ENCODE peak calls at places on chromosomes 13 and 19, in six cellular contexts. V, I, H, Y, Z and L are unnamed samples.

GRCh38 chr13:33480561-33480960 is 195.0 kb upstream of the STARD13 start:
- DNase-seq in I (no peak), H (no peak), Y (no peak), V (no peak), Z (peak; percentile 52), L (no peak)

GRCh38 chr19:33513424-33513823 is 8.2 kb downstream of the PEPD start:
- DNase-seq in I (no peak), Y (no peak), Z (no peak), V (no peak), H (no peak), L (no peak)

GRCh38 chr13:50130686-50131051 is 115.4 kb downstream of the KCNRG start:
- DNase-seq in V (no peak), Y (no peak), Z (peak; percentile 47), I (peak; percentile 38), H (peak; percentile 56), L (peak; percentile 62)

GRCh38 chr13:48201044-48201443 is 32.0 kb upstream of the ITM2B start:
- DNase-seq in I (no peak), V (no peak), Z (no peak), Y (no peak), H (no peak), L (no peak)

GRCh38 chr13:101763191-101763590 is 310.7 kb downstream of the ITGBL1 start:
- DNase-seq in Y (no peak), H (no peak), I (no peak), V (no peak), Z (no peak), L (no peak)

GRCh38 chr13:49214917-49215376 is 5.2 kb upstream of the MLNR start:
- DNase-seq in Y (peak; percentile 21), I (no peak), V (no peak), Z (peak; percentile 6), H (peak; percentile 71), L (no peak)

GRCh38 chr13:40251343-40252032 is 415.0 kb downstream of the FOXO1 start:
- DNase-seq in V (no peak), Z (no peak), I (no peak), H (no peak), Y (no peak), L (no peak)

GRCh38 chr19:29724102-29724641 is 9.1 kb upstream of the C19orf12 start:
- DNase-seq in H (no peak), Z (peak; percentile 5), Y (no peak), V (no peak), I (no peak), L (peak; percentile 3)

GRCh38 chr19:35013047-35013819 is 13.1 kb downstream of the GRAMD1A start:
- DNase-seq in Z (peak; percentile 57), H (peak; percentile 87), I (peak; percentile 76), V (no peak), Y (peak; percentile 75), L (peak; percentile 53)

GRCh38 chr19:3366104-3366760 is at the start of gene NFIC:
- DNase-seq in V (no peak), I (peak; percentile 84), Z (peak; percentile 79), Y (peak; percentile 84), H (peak; percentile 80), L (peak; percentile 81)

GRCh38 chr19:49681830-49682229 is 4.8 kb downstream of the PRMT1 start:
- DNase-seq in H (peak; percentile 59), Y (no peak), I (no peak), V (no peak), Z (no peak), L (no peak)

GRCh38 chr19:34308381-34309367 is 54.3 kb downstream of the GARRE1 start:
- DNase-seq in Z (no peak), Y (no peak), H (no peak), V (no peak), I (no peak), L (no peak)

GRCh38 chr19:11659612-11660011 is 62.3 kb downstream of the ZNF627 start:
- DNase-seq in V (no peak), H (no peak), Z (peak; percentile 12), I (no peak), Y (no peak), L (peak; percentile 2)
- TF ChIP-seq CTCF in V (peak; percentile 36), H (no peak), Z (peak; percentile 45), I (peak; percentile 42), Y (no peak), L (no peak)

DNA sequence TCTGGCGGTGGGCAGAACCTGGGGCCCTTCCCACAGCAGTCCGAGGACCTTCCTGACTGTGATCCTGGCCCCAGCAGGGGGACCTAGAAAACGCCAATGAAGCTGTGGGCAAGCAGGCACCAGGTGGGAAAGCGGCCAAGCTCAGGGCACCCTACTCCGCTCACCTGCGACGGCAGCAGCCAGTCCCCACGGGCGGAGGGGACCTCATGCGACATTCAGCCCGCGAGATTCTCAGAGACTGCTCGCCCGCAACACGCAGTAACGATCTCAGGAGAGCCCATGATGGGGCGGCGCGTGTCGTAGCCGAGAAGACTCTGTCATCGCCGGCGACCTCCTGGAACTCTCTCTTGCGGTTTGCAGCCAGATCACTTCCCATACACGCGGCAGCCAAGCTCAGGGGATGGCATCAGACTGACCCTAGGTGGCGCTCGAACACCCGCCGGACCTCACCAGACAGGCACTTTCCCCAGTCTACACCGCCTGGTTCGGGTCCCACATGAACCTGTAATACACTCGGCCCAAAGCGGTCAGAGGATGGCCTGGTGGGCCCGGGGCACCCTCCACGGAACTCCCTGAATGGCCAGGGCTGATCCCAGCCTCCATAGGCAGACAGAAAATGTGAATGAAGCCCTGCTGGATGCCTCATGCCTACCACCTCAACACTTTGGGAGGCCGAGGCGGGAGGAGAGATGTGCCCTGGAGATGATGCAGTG is 26.5 kb downstream of the MAN2B1 start:
- DNase-seq in V (peak; percentile 24), I (peak; percentile 81), Y (peak; percentile 82), Z (peak; percentile 77), H (peak; percentile 88), L (peak; percentile 71)
- H3K4me3 ChIP-seq in V (peak overlapping the region; percentile 7), I (peak overlapping the region; percentile 49), Y (peak overlapping the region; percentile 45), Z (no peak overlapping the region), H (no peak overlapping the region), L (no peak overlapping the region)

DNA sequence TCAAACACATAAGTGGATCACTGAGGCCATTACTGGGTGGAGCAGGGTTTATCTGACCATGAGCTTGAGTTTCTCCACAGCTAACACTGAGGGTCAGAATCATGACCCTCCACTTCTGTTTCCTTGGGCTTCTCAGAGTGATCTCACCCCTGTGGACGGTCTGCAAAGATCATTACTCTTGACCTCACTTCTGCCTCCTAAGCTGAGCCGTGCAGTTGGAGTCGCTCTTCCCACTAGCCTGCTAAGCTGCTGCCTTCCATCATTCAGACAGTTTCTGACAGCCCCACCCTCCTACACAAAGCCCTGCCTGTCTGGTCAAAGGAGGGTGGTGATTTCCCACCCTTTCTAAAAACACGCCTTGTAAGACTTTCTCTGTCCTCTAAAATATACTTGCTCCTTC is 9.3 kb upstream of the FRY start:
- DNase-seq in H (no peak), V (no peak), Y (no peak), I (no peak), Z (no peak), L (no peak)
- TF ChIP-seq CTCF in H (no peak), V (no peak), Y (no peak), I (no peak), Z (no peak), L (no peak)

GRCh38 chr13:87677043-87677333 is 5.8 kb downstream of the SLITRK5 start:
- DNase-seq in Y (no peak), Z (no peak), V (no peak), H (no peak), I (no peak), L (no peak)

GRCh38 chr13:87671824-87672603 is 843 bp downstream of the SLITRK5 start:
- DNase-seq in I (no peak), Z (no peak), V (no peak), Y (no peak), H (peak; percentile 37), L (peak; percentile 6)

GRCh38 chr13:87676254-87677042 is 5.3 kb downstream of the SLITRK5 start:
- DNase-seq in V (no peak), Y (no peak), Z (no peak), I (no peak), H (peak; percentile 27), L (no peak)

GRCh38 chr13:87675851-87676250 is 4.7 kb downstream of the SLITRK5 start:
- DNase-seq in Y (no peak), H (no peak), I (no peak), V (no peak), Z (no peak), L (no peak)

GRCh38 chr13:87674143-87674772 is 3.1 kb downstream of the SLITRK5 start:
- DNase-seq in H (no peak), Z (no peak), Y (no peak), V (no peak), I (no peak), L (peak; percentile 22)
- H3K4me3 ChIP-seq in H (no peak overlapping the region), Z (no peak overlapping the region), Y (no peak overlapping the region), V (no peak overlapping the region), I (peak overlapping the region; percentile 4), L (peak overlapping the region; percentile 67)

DNA sequence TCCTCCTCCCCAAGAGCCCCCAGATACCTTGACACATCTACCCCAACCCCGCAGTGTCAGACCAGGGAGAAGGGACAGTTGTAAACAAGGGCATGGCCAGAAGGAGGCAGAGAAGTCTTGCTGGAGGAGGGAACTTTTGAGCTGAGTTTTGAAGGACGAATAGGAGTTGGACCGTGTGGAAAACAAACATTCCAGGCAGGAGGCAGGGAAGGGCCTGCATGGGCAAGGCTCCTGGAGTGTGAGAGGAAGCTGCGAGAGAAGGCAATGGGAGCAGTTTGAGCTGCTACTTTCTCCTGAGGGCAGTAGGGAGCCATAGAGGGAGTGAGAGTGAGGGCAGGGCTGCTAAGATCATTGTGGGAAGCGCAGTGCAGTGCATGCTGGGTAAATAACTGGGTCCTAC is 23.3 kb downstream of the IL12RB1 start:
- DNase-seq in Z (no peak), H (no peak), I (no peak), V (no peak), Y (no peak), L (no peak)
- TF ChIP-seq CTCF in Z (no peak), H (no peak), I (no peak), V (no peak), Y (no peak), L (no peak)

GRCh38 chr19:45340232-45340898 is at the start of gene KLC3:
- DNase-seq in V (no peak), H (peak; percentile 60), Y (no peak), Z (no peak), I (no peak), L (no peak)
- H3K4me3 ChIP-seq in V (peak within 1 kb of the TSS; percentile 13), H (no peak within 1 kb of the TSS), Y (peak within 1 kb of the TSS; percentile 49), Z (no peak within 1 kb of the TSS), I (peak within 1 kb of the TSS; percentile 58), L (no peak within 1 kb of the TSS)